ENCODE peak calls at places on chromosomes 2 and 18, in nine cellular contexts. L is upper lobe of left lung, J is HepG2, V is left ventricle myocardium inferior, Q is neural progenitor cell, F is PC-9, B is endothelial cell of umbilical vein, R is hepatocyte, G is mammary epithelial cell. S is an unnamed sample. For H3K4me1, the result is how much of the 10 kb centered on the place peaks cover.

GRCh38 chr2:7927694-7928093 is 754.2 kb upstream of the ID2 start:
- DNase-seq in L (no peak), J (no peak), V (no peak), Q (no peak), F (no peak), B (no peak), R (no peak), G (peak), S (no peak)

GRCh38 chr2:157825885-157826284 is 50.2 kb downstream of the ACVR1 start:
- DNase-seq in L (peak), J (no peak), V (no peak), Q (peak), F (peak), B (no peak), R (peak), G (peak), S (no peak)

GRCh38 chr2:191064590-191064989 is 50.6 kb upstream of the STAT1 start:
- DNase-seq in L (no peak), J (no peak), V (no peak), Q (no peak), F (no peak), B (no peak), R (no peak), G (no peak), S (no peak)

GRCh38 chr2:42086500-42086953 is 38.7 kb downstream of the PKDCC start:
- DNase-seq in L (no peak), J (peak), V (no peak), Q (peak), F (peak), B (peak), R (peak), G (peak), S (no peak)

GRCh38 chr2:176085861-176086771 is 2.4 kb upstream of the EVX2 start:
- DNase-seq in L (no peak), J (peak), V (no peak), Q (peak), F (peak), B (peak), R (peak), G (no peak), S (no peak)

GRCh38 chr2:169141713-169142352 is 72.5 kb downstream of the DHRS9 start:
- DNase-seq in L (peak), J (peak), V (no peak), Q (peak), F (peak), B (peak), R (peak), G (peak), S (no peak)

GRCh38 chr2:181970160-181970794 is 15.4 kb upstream of the PPP1R1C start:
- DNase-seq in L (no peak), J (peak), V (no peak), Q (peak), F (no peak), B (no peak), R (peak), G (no peak), S (no peak)

GRCh38 chr2:99032786-99033185 is 96.8 kb upstream of the CRACDL start:
- DNase-seq in L (no peak), J (no peak), V (no peak), Q (no peak), F (no peak), B (no peak), R (no peak), G (peak), S (no peak)

GRCh38 chr2:207039225-207039624 is 99.9 kb downstream of the CPO start:
- DNase-seq in L (no peak), J (no peak), V (no peak), Q (no peak), F (no peak), B (no peak), R (no peak), G (peak), S (no peak)

GRCh38 chr18:6413554-6414117 is 1.1 kb downstream of the L3MBTL4 start:
- DNase-seq in L (peak), J (no peak), V (no peak), Q (peak), F (no peak), B (no peak), R (no peak), G (no peak), S (no peak)

GRCh38 chr2:25505630-25506029 is 163.9 kb upstream of the DNMT3A start:
- DNase-seq in L (no peak), J (no peak), V (no peak), Q (no peak), F (no peak), B (no peak), R (no peak), G (peak), S (no peak)

GRCh38 chr2:125652260-125652659 is 1003.7 kb upstream of the GYPC start:
- DNase-seq in L (no peak), J (no peak), V (no peak), Q (no peak), F (no peak), B (no peak), R (no peak), G (no peak), S (no peak)

GRCh38 chr2:234768608-234769196 is 183.1 kb upstream of the SH3BP4 start:
- DNase-seq in L (no peak), J (no peak), V (no peak), Q (no peak), F (no peak), B (no peak), R (no peak), G (no peak), S (no peak)

GRCh38 chr18:11591957-11592356 is 17.4 kb upstream of the SLC35G4 start:
- DNase-seq in L (no peak), J (no peak), V (no peak), Q (no peak), F (no peak), B (no peak), R (no peak), G (no peak), S (no peak)
- TF ChIP-seq CTCF in L (no peak), J (peak), V (no peak), Q (no peak), F (peak), B (no peak), R (no peak), G (no peak), S (no peak)

DNA sequence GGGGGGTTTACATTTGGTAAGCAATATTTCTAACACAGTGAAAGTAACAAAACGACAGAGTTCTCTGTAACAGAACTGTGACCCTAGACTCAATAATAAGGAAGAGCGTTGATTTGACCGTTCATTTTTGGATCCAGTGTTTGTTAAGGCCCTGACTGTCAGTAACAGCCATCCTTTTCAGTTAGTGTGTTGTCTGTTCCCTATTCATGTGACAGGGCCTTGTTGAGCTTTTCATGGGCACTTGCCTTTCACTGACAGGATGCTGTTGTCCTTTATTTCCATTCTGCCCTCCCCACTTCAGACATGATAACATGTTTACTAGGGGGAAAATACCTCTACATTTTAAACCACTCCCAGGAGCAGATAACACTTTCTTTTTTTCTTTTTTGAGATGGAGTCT is 45.8 kb downstream of the MAP4K4 start:
- DNase-seq in L (no peak), J (no peak), V (no peak), Q (no peak), F (no peak), B (no peak), R (no peak), G (no peak), S (no peak)
- H3K4me1 ChIP-seq in L (half or more), J (half or more), V (half or more), Q (under half), F (under half), B (under half), R (half or more), G (half or more), S (under half)

GRCh38 chr2:59884166-59884565 is 669.3 kb downstream of the BCL11A start:
- DNase-seq in L (no peak), J (no peak), V (no peak), Q (no peak), F (no peak), B (no peak), R (no peak), G (peak), S (no peak)

GRCh38 chr2:59888015-59888414 is 665.4 kb downstream of the BCL11A start:
- DNase-seq in L (no peak), J (no peak), V (no peak), Q (no peak), F (no peak), B (no peak), R (peak), G (no peak), S (no peak)

GRCh38 chr2:59886758-59887157 is 666.7 kb downstream of the BCL11A start:
- DNase-seq in L (no peak), J (no peak), V (no peak), Q (no peak), F (no peak), B (no peak), R (no peak), G (no peak), S (no peak)

GRCh38 chr2:59887348-59887747 is 666.1 kb downstream of the BCL11A start:
- DNase-seq in L (no peak), J (no peak), V (no peak), Q (no peak), F (no peak), B (no peak), R (no peak), G (no peak), S (no peak)

DNA sequence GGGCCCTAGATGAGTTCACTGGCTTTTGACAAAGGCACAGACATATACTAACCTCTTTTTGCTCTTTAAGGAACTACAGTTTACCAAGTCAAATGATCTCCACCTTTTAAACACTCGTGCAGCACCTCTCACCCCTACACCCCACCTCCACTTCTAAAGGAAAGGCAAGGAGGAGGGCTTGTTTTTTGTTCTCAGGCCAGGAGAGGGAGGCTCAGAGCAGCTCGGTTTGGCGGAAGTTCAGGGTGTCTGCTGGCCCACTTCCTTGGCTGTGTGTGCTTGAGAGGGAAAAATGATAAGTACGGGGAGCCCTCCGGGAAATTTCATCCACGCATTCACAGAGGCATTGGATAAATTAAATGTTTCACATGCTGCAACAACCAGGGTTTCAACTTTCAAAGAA is 667.9 kb downstream of the BCL11A start:
- DNase-seq in L (peak), J (no peak), V (no peak), Q (no peak), F (no peak), B (no peak), R (no peak), G (no peak), S (no peak)
- TF ChIP-seq CTCF in L (no peak), J (no peak), V (no peak), Q (peak), F (no peak), B (no peak), R (no peak), G (no peak), S (no peak)

GRCh38 chr2:240467659-240468299 is 32.3 kb downstream of the GPC1 start:
- DNase-seq in L (no peak), J (no peak), V (no peak), Q (no peak), F (peak), B (no peak), R (peak), G (no peak), S (peak)
- H3K4me1 ChIP-seq in L (under half), J (under half), V (under half), Q (under half), F (under half), B (under half), R (under half), G (under half), S (under half)

DNA sequence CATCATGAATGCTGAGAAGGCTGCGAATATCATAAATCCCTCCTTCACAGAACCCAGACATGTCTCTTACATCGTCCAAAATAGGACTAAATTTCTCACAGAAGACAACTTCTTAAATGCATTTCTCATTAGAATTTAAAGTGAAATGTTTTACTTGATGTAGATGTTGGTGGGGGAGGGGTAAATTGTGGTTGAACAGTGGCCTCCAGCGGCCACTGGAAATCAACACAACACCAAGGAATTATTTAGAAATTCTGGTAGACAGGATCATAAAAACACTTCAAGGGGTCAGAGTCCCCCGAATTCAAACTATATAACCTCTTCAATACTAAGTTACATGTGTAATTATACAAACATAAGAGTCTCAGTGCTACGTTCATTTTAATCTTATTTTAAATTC is 135.9 kb downstream of the ABCA12 start:
- DNase-seq in L (no peak), J (peak), V (no peak), Q (peak), F (peak), B (peak), R (peak), G (no peak), S (no peak)
- TF ChIP-seq CTCF in L (no peak), J (peak), V (peak), Q (peak), F (peak), B (peak), R (peak), G (peak), S (peak)

DNA sequence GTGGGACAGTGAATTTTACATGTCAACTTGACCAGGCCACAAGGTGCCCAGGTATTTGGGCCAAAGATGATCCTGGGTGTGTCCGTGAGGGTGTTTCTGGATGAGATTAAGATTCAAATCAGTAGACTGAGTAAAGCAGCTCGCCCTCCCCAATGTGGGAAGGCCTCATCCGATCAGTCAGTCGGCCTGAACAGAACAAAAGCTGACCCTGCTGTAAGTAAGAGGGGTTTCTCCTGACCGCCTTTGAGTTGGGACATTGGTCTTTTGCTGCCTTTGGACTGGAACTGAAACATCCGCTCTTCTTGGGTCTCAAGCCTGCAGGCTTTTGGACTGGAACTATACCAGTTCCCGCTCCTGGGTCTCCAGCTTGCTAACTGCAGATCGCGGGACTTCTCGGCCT is 233.3 kb downstream of the KLHL29 start:
- DNase-seq in L (no peak), J (no peak), V (no peak), Q (peak), F (no peak), B (no peak), R (no peak), G (no peak), S (no peak)
- H3K4me1 ChIP-seq in L (under half), J (under half), V (under half), Q (under half), F (under half), B (under half), R (under half), G (under half), S (under half)

GRCh38 chr2:44549856-44550255 is 188.1 kb downstream of the CAMKMT start:
- DNase-seq in L (no peak), J (no peak), V (no peak), Q (no peak), F (no peak), B (peak), R (no peak), G (peak), S (no peak)

GRCh38 chr2:44548221-44549098 is 186.7 kb downstream of the CAMKMT start:
- DNase-seq in L (no peak), J (no peak), V (no peak), Q (peak), F (no peak), B (no peak), R (no peak), G (no peak), S (no peak)

GRCh38 chr2:44550571-44550970 is 188.8 kb downstream of the CAMKMT start:
- DNase-seq in L (no peak), J (no peak), V (no peak), Q (no peak), F (no peak), B (peak), R (no peak), G (peak), S (no peak)

GRCh38 chr2:44547713-44548112 is 186.0 kb downstream of the CAMKMT start:
- DNase-seq in L (no peak), J (no peak), V (no peak), Q (no peak), F (no peak), B (no peak), R (no peak), G (no peak), S (no peak)

GRCh38 chr2:44549099-44549471 is 187.3 kb downstream of the CAMKMT start:
- DNase-seq in L (no peak), J (no peak), V (no peak), Q (no peak), F (peak), B (peak), R (no peak), G (peak), S (no peak)
- TF ChIP-seq CTCF in L (no peak), J (no peak), V (no peak), Q (no peak), F (no peak), B (no peak), R (no peak), G (no peak), S (no peak)

DNA sequence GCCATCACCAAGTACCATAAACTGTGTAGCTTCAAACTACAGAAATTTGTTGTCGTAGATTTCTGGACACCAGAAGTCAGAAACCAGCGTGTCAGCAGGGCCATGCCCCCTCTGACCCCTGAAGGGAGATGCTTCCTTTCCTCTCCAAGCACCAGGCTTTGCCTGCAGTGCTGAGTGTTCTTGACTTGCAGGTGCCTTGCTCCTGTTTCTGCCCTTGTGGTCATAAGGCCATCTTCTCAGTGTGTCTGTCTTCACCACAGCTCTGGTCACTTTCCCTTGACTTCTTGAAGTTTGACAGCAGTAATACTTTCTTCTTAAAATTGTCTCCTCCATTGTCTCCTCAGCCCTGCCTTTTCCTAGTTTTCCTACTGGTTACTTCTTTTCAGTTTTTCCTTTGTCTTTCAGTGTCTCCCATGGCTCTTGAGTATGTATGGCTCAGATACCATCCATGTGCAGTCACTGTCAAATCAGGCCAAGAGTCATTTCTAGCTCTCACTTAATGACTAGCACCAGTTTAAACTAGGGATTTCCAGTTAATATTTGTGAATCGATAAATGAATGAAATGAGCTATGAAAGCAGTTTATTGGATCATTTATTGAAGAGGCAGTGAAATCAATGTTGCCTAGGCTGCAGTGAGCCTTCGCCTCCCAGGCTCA is 91.2 kb upstream of the RANBP2 start:
- DNase-seq in L (no peak), J (no peak), V (no peak), Q (no peak), F (no peak), B (no peak), R (no peak), G (no peak), S (no peak)
- H3K4me1 ChIP-seq in L (half or more), J (under half), V (under half), Q (under half), F (under half), B (under half), R (under half), G (under half), S (under half)